ENCODE peak calls at places on chromosomes 12 and 14, in ten cellular contexts. S is dorsolateral prefrontal cortex, Q is colonic mucosa, F is PC-3, P is IMR-90, O is mammary epithelial cell, H is spleen, G is brain microvascular endothelial cell, I is neural progenitor cell, Y is PC-9. J is an unnamed sample.

GRCh38 chr12:123951467-123951866 is 21.2 kb downstream of the CCDC92 start:
- DNase-seq in F (no peak), G (no peak), I (no peak), P (no peak), H (no peak), S (no peak), Y (no peak), O (no peak), Q (no peak), J (no peak)

GRCh38 chr12:2335109-2335508 is 282.3 kb downstream of the CACNA1C start:
- DNase-seq in H (no peak), Q (no peak), P (no peak), S (no peak), O (no peak), G (no peak), Y (no peak), F (no peak), I (no peak), J (no peak)

GRCh38 chr12:58668831-58669230 is 251.5 kb downstream of the LRIG3 start:
- DNase-seq in F (no peak), S (no peak), G (peak; percentile 49), I (no peak), Q (no peak), O (peak; percentile 33), Y (no peak), H (no peak), P (peak; percentile 39), J (no peak)

GRCh38 chr12:6963016-6963731 is 7.3 kb downstream of the PHB2 start:
- DNase-seq in O (peak; percentile 87), F (no peak), Q (peak; percentile 96), G (no peak), P (no peak), S (peak; percentile 30), H (peak; percentile 87), Y (peak; percentile 99), I (no peak), J (no peak)

GRCh38 chr12:47903927-47904646 is 707 bp downstream of the VDR start:
- DNase-seq in Q (peak; percentile 82), S (no peak), I (no peak), F (peak; percentile 86), O (peak; percentile 85), Y (peak; percentile 68), G (peak; percentile 70), P (peak; percentile 82), H (peak; percentile 89), J (peak; percentile 39)

GRCh38 chr14:79659995-79660975 is 551.0 kb downstream of the DIO2 start:
- DNase-seq in P (no peak), Y (no peak), Q (no peak), I (no peak), H (no peak), O (no peak), S (no peak), G (no peak), F (no peak), J (no peak)

GRCh38 chr12:114360485-114360884 is 45.5 kb downstream of the TBX5 start:
- DNase-seq in F (no peak), Y (no peak), O (no peak), I (no peak), S (no peak), P (no peak), H (no peak), G (no peak), Q (no peak), J (no peak)

GRCh38 chr14:37650356-37651037 is 55.1 kb downstream of the TTC6 start:
- DNase-seq in P (peak; percentile 19), O (no peak), Y (peak; percentile 2), G (peak; percentile 2), F (peak; percentile 75), H (no peak), S (no peak), I (peak; percentile 41), Q (no peak), J (no peak)

DNA sequence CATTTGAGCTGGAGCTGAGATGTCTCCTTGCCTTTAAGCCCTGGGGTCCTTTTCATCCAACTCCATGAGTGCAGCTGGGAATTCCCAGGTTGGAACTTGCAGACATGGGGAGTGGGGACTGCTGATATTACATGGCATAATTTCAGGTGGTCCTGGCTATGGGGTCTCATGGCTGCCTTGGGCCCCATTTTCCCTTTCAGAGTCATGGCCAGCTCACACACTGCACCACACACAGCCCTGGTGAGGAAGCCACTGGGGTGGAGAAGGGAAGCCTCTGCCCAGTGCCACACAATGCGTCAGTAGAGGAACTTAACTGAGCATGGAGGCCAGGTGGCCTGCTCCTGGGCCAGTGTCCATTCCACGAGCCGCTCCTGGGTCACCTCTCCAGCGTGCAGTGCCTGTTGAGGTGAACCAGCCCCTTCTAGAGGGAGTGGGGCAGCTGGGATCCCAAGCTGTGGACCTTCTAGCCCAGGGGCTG is 17.3 kb upstream of the KRT86 start:
- DNase-seq in H (peak; percentile 25), I (no peak), Y (no peak), F (no peak), S (no peak), Q (no peak), G (no peak), O (no peak), P (no peak), J (no peak)
- H3K27me3 ChIP-seq in H (peaks cover 60% of the 10 kb centered on the region), I (peaks cover 77% of the 10 kb centered on the region), Y (no peaks in the 10 kb centered on the region), F (no peaks in the 10 kb centered on the region), S (peaks cover 10% of the 10 kb centered on the region), Q (peaks cover 21% of the 10 kb centered on the region), G (peaks cover 7% of the 10 kb centered on the region), O (no peaks in the 10 kb centered on the region), P (peaks cover 33% of the 10 kb centered on the region), J (peaks cover 49% of the 10 kb centered on the region)

DNA sequence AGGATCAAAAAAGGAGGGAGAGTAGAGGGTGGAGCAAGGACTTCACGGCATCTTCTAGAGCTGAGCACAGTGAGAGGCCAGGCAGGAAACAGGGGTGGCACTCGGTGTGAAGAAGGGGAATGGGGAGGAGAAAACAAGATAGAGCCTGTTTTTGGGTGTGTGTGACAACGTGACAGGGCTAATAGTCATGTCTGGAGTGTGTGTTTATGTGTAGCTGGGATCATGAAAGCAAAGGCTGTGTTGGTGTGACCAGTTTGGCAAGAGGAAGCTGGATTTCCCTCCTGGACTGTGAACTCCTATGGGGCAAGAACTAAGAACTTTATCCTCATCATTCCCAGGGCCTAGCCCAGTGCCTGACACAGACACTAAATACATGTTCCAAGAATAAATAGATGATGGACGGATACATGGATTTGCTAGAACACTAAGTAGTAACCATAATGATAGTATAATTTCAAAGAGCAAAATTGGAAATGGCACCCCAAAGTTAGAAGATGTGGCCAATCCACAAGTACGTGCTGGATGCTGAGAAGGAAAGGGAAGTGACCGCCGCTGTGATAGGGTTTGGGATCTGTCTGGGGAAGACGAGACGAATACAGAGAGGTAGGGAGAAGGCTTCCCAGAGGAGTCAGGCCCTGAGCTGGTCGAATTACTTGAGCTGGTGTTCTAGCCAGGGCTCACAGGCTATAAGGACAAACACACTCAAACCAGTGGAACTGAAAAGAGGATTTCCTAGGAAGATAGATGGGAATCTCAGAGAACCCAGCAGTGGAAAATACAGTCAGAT is 9.6 kb upstream of the ACVR1B start:
- DNase-seq in G (no peak), Y (no peak), O (peak; percentile 79), F (no peak), I (no peak), S (no peak), P (no peak), Q (no peak), H (no peak), J (no peak)
- TF ChIP-seq CTCF in G (no peak), Y (no peak), O (no peak), F (no peak), I (no peak), S (no peak), P (no peak), Q (no peak), H (no peak), J (no peak)

DNA sequence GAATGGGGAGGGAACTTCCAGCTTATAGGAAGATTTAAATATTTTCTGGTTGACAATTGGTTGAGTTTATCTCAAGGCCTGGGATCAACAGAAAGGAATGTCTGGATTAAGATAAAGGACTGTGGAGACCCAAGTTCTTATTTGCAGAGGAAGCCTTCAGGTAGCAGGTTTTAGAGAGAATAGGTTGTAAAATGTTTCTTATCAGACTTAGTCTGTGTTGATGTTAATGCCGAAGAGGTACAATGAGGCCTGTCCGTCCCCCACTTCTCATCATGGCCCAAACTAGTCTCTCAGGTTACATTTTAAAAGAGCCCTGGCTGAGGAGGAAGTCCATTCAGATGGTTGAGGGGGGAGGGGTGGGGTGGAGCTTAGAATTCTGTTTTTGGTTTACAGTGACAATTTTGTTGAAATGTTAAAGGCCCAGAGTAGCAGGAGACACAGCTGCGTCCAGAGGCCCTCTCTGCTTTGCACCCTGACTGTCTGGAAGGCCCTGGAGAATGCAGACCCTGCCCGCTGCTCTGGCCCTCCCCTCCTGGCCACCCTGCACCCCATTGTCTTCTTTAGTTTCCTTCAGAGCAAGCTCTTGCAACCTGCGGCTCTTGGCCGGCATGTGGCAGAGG is 672.5 kb upstream of the TMEM132C start:
- DNase-seq in H (no peak), F (no peak), S (no peak), O (no peak), Y (no peak), P (no peak), G (no peak), Q (no peak), I (peak; percentile 68), J (no peak)
- H3K27ac ChIP-seq in H (no peak overlapping the region), F (no peak overlapping the region), S (no peak overlapping the region), O (no peak overlapping the region), Y (no peak overlapping the region), P (no peak overlapping the region), G (no peak overlapping the region), Q (no peak overlapping the region), I (peak overlapping the region; percentile 53), J (no peak overlapping the region)

GRCh38 chr12:113088037-113088436 is 31.5 kb downstream of the DTX1 start:
- DNase-seq in Y (no peak), I (no peak), S (no peak), F (no peak), Q (no peak), G (no peak), O (no peak), P (no peak), H (no peak), J (no peak)

GRCh38 chr12:113089839-113090238 is 33.3 kb downstream of the DTX1 start:
- DNase-seq in G (no peak), F (no peak), O (no peak), P (no peak), S (no peak), I (no peak), Y (no peak), Q (no peak), H (no peak), J (no peak)

GRCh38 chr12:113090740-113091139 is 34.2 kb downstream of the DTX1 start:
- DNase-seq in G (no peak), H (peak; percentile 83), I (no peak), P (no peak), Y (no peak), Q (no peak), S (peak; percentile 51), F (no peak), O (no peak), J (no peak)

GRCh38 chr12:113087193-113087592 is 30.7 kb downstream of the DTX1 start:
- DNase-seq in I (no peak), H (no peak), P (no peak), G (no peak), Y (no peak), F (no peak), O (no peak), S (no peak), Q (no peak), J (no peak)

DNA sequence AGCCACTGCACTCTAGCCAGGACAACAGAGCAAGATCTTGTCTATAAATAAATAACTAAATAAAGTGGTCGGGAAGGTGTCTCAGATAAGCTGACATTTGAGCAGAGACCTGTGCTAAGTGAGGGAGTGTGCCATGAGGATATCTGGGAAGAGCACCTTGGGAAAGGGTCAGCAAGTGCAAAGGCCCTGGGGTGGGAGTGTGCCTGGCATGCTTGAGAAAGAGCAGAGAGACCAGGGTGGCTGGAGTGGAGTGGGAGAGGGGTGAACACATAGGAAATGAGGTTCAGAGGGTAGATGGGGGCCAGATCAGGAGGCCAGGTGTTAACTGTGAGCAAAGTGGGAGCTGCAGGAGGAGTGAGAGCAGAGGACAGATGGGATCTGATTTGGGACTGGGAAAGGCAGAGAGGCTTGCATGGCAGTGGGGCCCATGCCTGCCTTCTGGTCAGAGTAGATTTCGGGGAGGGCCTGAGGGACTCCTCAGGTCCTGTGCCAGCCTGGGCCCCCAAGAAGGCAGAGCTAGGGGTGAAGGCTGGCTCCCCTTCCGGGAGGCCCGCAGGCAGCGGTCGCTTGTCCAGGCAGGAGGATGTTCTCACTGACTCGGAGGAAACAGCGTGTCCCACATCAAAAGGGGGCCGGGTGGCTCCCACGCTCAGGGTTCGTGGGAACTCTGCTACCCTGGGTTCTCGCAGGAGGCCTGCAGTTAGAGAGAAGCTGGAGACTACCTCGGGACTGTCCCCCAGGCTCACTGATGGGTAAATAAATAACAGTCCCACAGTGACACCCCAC is 32.6 kb downstream of the DTX1 start:
- DNase-seq in Y (no peak), Q (no peak), S (no peak), G (no peak), F (no peak), O (no peak), I (no peak), P (no peak), H (peak; percentile 88), J (peak; percentile 32)
- H3K27me3 ChIP-seq in Y (peaks cover 12% of the 10 kb centered on the region), Q (no peaks in the 10 kb centered on the region), S (no peaks in the 10 kb centered on the region), G (peaks cover 3% of the 10 kb centered on the region), F (peaks cover 5% of the 10 kb centered on the region), O (peaks cover 3% of the 10 kb centered on the region), I (peaks cover 17% of the 10 kb centered on the region), P (peaks cover 14% of the 10 kb centered on the region), H (no peaks in the 10 kb centered on the region), J (no peaks in the 10 kb centered on the region)

J was measured in CD4-positive, alpha-beta T cell.